ENCODE peak calls at places on chromosome 7, in seven cellular contexts. I is A549; E is GM12891; U is nucleus accumbens; Z is activated T-cell treated with anti-CD3 and anti-CD28 coated beads for 24 hours; Q is posterior cingulate gyrus; K is stimulated activated CD4-positive, alpha-beta T cell treated with anti-CD3 and anti-CD28 coated beads, Interleukin-12 subunit alpha, Interleukin-12 subunit beta, amount 100 ng/mL, for 24 hours. G is an unnamed sample.
A peak's percentile ranks its signal among the peaks of the same experiment; 100 is the strongest.

GRCh38 chr7:76358053-76358477 is 726 bp downstream of the YWHAG start:
- DNase-seq in U (peak; percentile 65), Q (peak; percentile 71), I (no peak), E (no peak), Z (peak; percentile 30), K (peak; percentile 29), G (peak; percentile 75)

GRCh38 chr7:27686315-27686714 is 23.6 kb upstream of the HIBADH start:
- DNase-seq in Z (no peak), Q (no peak), U (no peak), K (no peak), I (no peak), E (no peak), G (no peak)

GRCh38 chr7:7272294-7272693 is 90.0 kb downstream of the C1GALT1 start:
- DNase-seq in E (no peak), Q (no peak), K (no peak), Z (no peak), U (no peak), I (no peak), G (no peak)

GRCh38 chr7:7913506-7913905 is 55.1 kb upstream of the GLCCI1 start:
- DNase-seq in K (no peak), E (no peak), I (no peak), Q (no peak), U (no peak), Z (no peak), G (no peak)

GRCh38 chr7:149495785-149496641 is 1.6 kb downstream of the ZNF746 start:
- DNase-seq in I (no peak), U (peak; percentile 29), K (no peak), Q (peak; percentile 50), E (no peak), Z (no peak), G (no peak)

GRCh38 chr7:101957733-101958525 is 140.5 kb downstream of the CUX1 start:
- DNase-seq in Z (no peak), I (no peak), U (no peak), E (no peak), Q (no peak), K (no peak), G (no peak)

GRCh38 chr7:152896217-152896616 is 136.7 kb downstream of the ACTR3B start:
- DNase-seq in Z (no peak), I (no peak), E (no peak), U (no peak), Q (no peak), K (no peak), G (no peak)

GRCh38 chr7:54874804-54875203 is 115.8 kb upstream of the SEC61G start:
- DNase-seq in K (no peak), Z (no peak), E (no peak), Q (no peak), I (no peak), U (no peak), G (no peak)

GRCh38 chr7:141126107-141126506 is 52.2 kb downstream of the TMEM178B start:
- DNase-seq in K (no peak), Q (no peak), I (no peak), Z (no peak), E (no peak), U (no peak), G (no peak)

GRCh38 chr7:23471090-23471859 is 984 bp upstream of the IGF2BP3 start:
- DNase-seq in Z (no peak), K (no peak), Q (no peak), I (peak; percentile 80), U (no peak), E (peak; percentile 60), G (peak; percentile 84)

GRCh38 chr7:20440472-20441105 is 109.9 kb downstream of the ITGB8 start:
- DNase-seq in E (no peak), Z (no peak), I (peak; percentile 13), K (no peak), U (peak; percentile 24), Q (no peak), G (peak; percentile 25)

GRCh38 chr7:91567111-91568012 is 303.1 kb downstream of the FZD1 start:
- DNase-seq in E (no peak), Q (no peak), Z (no peak), K (no peak), U (peak; percentile 22), I (no peak), G (no peak)

GRCh38 chr7:42236266-42237161 is 495 bp downstream of the GLI3 start:
- DNase-seq in E (peak; percentile 30), Z (no peak), U (peak; percentile 38), I (peak; percentile 18), Q (no peak), K (no peak), G (peak; percentile 47)

GRCh38 chr7:132182992-132183391 is 393.3 kb downstream of the PLXNA4 start:
- DNase-seq in Z (no peak), Q (no peak), E (no peak), U (no peak), I (no peak), K (no peak), G (no peak)

GRCh38 chr7:1031716-1032455 is 12.5 kb upstream of the GPR146 start:
- DNase-seq in U (no peak), Q (no peak), Z (no peak), K (no peak), I (no peak), E (no peak), G (no peak)

GRCh38 chr7:43071604-43072003 is 40.8 kb upstream of the HECW1 start:
- DNase-seq in I (no peak), Z (no peak), E (no peak), Q (no peak), U (no peak), K (no peak), G (no peak)

GRCh38 chr7:131591674-131592328 is 35.4 kb upstream of the PODXL start:
- DNase-seq in Q (no peak), K (no peak), Z (no peak), U (no peak), E (no peak), I (no peak), G (no peak)

GRCh38 chr7:102463841-102464576 is 654 bp downstream of the ALKBH4 start:
- DNase-seq in Z (no peak), Q (no peak), U (no peak), E (no peak), K (no peak), I (no peak), G (no peak)

GRCh38 chr7:51009716-51010496 is 227.2 kb upstream of the GRB10 start:
- DNase-seq in E (no peak), K (no peak), U (no peak), I (no peak), Q (no peak), Z (no peak), G (no peak)

G was measured in germinal center.